ENCODE peak calls at places on chromosomes 3 and 15, in four cellular contexts. F, B, H and Y are unnamed samples.

GRCh38 chr3:15148614-15149013 is 49.7 kb upstream of the RBSN start:
- DNase-seq in B (no peak), F (no peak), H (no peak), Y (peak; percentile 63)

GRCh38 chr3:135694142-135694541 is 271.4 kb upstream of the PPP2R3A start:
- DNase-seq in F (no peak), B (peak; percentile 100), H (no peak), Y (peak; percentile 97)

GRCh38 chr3:9884555-9885165 is 4.6 kb upstream of the CIDEC start:
- DNase-seq in F (no peak), H (no peak), B (no peak), Y (no peak)

GRCh38 chr15:68314563-68314962 is 37.0 kb downstream of the FEM1B start:
- DNase-seq in F (peak; percentile 15), H (no peak), B (no peak), Y (no peak)

GRCh38 chr3:138174421-138175122 is at the start of gene DBR1:
- DNase-seq in F (peak; percentile 82), H (no peak), B (peak; percentile 92), Y (peak; percentile 96)

GRCh38 chr3:36813320-36813719 is 49.0 kb upstream of the DCLK3 start:
- DNase-seq in F (no peak), B (no peak), H (no peak), Y (no peak)

GRCh38 chr3:186057594-186057993 is 51.3 kb downstream of the ETV5 start:
- DNase-seq in F (no peak), H (no peak), B (no peak), Y (no peak)

GRCh38 chr15:70573121-70573850 is 190.1 kb downstream of the UACA start:
- DNase-seq in H (no peak), F (no peak), B (no peak), Y (no peak)

GRCh38 chr3:32303051-32303786 is 64.7 kb downstream of the CMTM8 start:
- DNase-seq in B (no peak), F (no peak), H (no peak), Y (no peak)

GRCh38 chr15:73601449-73602425 is 31.5 kb downstream of the NPTN start:
- DNase-seq in H (no peak), F (no peak), B (no peak), Y (no peak)

GRCh38 chr3:118960876-118961275 is 73.8 kb downstream of the IGSF11 start:
- DNase-seq in B (no peak), F (no peak), H (no peak), Y (no peak)

GRCh38 chr3:158909870-158910269 is 108.0 kb downstream of the MFSD1 start:
- DNase-seq in B (no peak), F (no peak), H (no peak), Y (no peak)

GRCh38 chr3:38247366-38248035 is 18.1 kb upstream of the SLC22A13 start:
- DNase-seq in B (no peak), H (peak; percentile 79), F (no peak), Y (no peak)

GRCh38 chr15:101070502-101071273 is 151.5 kb downstream of the LRRK1 start:
- DNase-seq in B (no peak), H (peak; percentile 52), F (no peak), Y (peak; percentile 31)

GRCh38 chr3:99875573-99875924 is 57.9 kb downstream of the CMSS1 start:
- DNase-seq in B (peak; percentile 46), F (no peak), H (no peak), Y (no peak)

GRCh38 chr3:112646623-112647022 is 5.7 kb upstream of the CCDC80 start:
- DNase-seq in F (no peak), B (no peak), H (no peak), Y (peak; percentile 53)

GRCh38 chr3:125587039-125587664 is 8.1 kb downstream of the OSBPL11 start:
- DNase-seq in H (no peak), F (no peak), B (no peak), Y (no peak)